ENCODE peak calls at places on chromosomes 6 and 20, in ten cellular contexts. C, B, J, M, E, O, A, L, P and G are unnamed samples. For H3K4me1 and H3K36me3, the result is how much of the 10 kb centered on the place peaks cover.

GRCh38 chr6:17281497-17282481 is 628 bp downstream of the RBM24 start:
- DNase-seq in C (peak), B (no peak), J (no peak), M (no peak), E (peak), O (peak), A (no peak), L (peak), P (peak), G (no peak)

GRCh38 chr6:170174124-170174770 is 116.6 kb downstream of the DLL1 start:
- DNase-seq in C (peak), B (no peak), J (no peak), M (no peak), E (peak), O (peak), A (no peak), L (peak), P (no peak), G (no peak)

GRCh38 chr6:92275150-92275549 is 1144.2 kb downstream of the EPHA7 start:
- DNase-seq in C (no peak), B (no peak), J (no peak), M (no peak), E (no peak), O (no peak), A (no peak), L (no peak), P (no peak), G (no peak)

GRCh38 chr20:50381771-50382593 is 128.2 kb upstream of the PTPN1 start:
- DNase-seq in C (no peak), B (no peak), J (no peak), M (no peak), E (no peak), O (no peak), A (no peak), L (no peak), P (no peak), G (no peak)

GRCh38 chr6:12261502-12261901 is 28.7 kb upstream of the EDN1 start:
- DNase-seq in C (no peak), B (no peak), J (no peak), M (no peak), E (no peak), O (no peak), A (no peak), L (no peak), P (no peak), G (no peak)

GRCh38 chr20:11153819-11154218 is 480.0 kb upstream of the JAG1 start:
- DNase-seq in C (no peak), B (no peak), J (no peak), M (no peak), E (no peak), O (no peak), A (no peak), L (no peak), P (no peak), G (no peak)

GRCh38 chr6:19270616-19271015 is 566.6 kb upstream of the ID4 start:
- DNase-seq in C (peak), B (no peak), J (no peak), M (no peak), E (no peak), O (no peak), A (no peak), L (peak), P (no peak), G (no peak)

GRCh38 chr6:86706449-86706848 is 230.9 kb upstream of the HTR1E start:
- DNase-seq in C (no peak), B (no peak), J (no peak), M (no peak), E (no peak), O (no peak), A (no peak), L (no peak), P (no peak), G (peak)

GRCh38 chr6:1461207-1461606 is 71.8 kb downstream of the FOXF2 start:
- DNase-seq in C (no peak), B (no peak), J (no peak), M (no peak), E (no peak), O (no peak), A (no peak), L (no peak), P (peak), G (no peak)

GRCh38 chr6:1609662-1610496 is at the start of gene FOXC1:
- DNase-seq in C (peak), B (peak), J (no peak), M (peak), E (peak), O (peak), A (peak), L (peak), P (peak), G (peak)

GRCh38 chr20:57374343-57374930 is 16.8 kb upstream of the RBM38 start:
- DNase-seq in C (no peak), B (no peak), J (no peak), M (no peak), E (no peak), O (no peak), A (no peak), L (peak), P (no peak), G (no peak)

GRCh38 chr20:62688855-62689460 is 19.7 kb upstream of the NTSR1 start:
- DNase-seq in C (no peak), B (no peak), J (no peak), M (no peak), E (no peak), O (no peak), A (no peak), L (no peak), P (peak), G (peak)

GRCh38 chr6:82570083-82570482 is 206.5 kb downstream of the TPBG start:
- DNase-seq in C (no peak), B (no peak), J (no peak), M (no peak), E (no peak), O (no peak), A (no peak), L (no peak), P (no peak), G (peak)

GRCh38 chr20:22217712-22218352 is 366.5 kb downstream of the FOXA2 start:
- DNase-seq in C (no peak), B (no peak), J (no peak), M (no peak), E (no peak), O (no peak), A (no peak), L (no peak), P (no peak), G (no peak)

GRCh38 chr20:5377484-5377883 is 60.7 kb upstream of the PROKR2 start:
- DNase-seq in C (no peak), B (no peak), J (no peak), M (no peak), E (no peak), O (no peak), A (no peak), L (no peak), P (no peak), G (no peak)

GRCh38 chr6:6875818-6876470 is 231.8 kb upstream of the RREB1 start:
- DNase-seq in C (no peak), B (peak), J (no peak), M (no peak), E (no peak), O (no peak), A (no peak), L (no peak), P (peak), G (peak)

GRCh38 chr6:130681028-130681427 is 146.2 kb upstream of the SMLR1 start:
- DNase-seq in C (no peak), B (no peak), J (no peak), M (no peak), E (no peak), O (no peak), A (no peak), L (no peak), P (peak), G (no peak)

GRCh38 chr20:5145365-5146301 is 18.8 kb downstream of the CDS2 start:
- DNase-seq in C (no peak), B (no peak), J (no peak), M (no peak), E (no peak), O (no peak), A (no peak), L (no peak), P (no peak), G (no peak)

GRCh38 chr20:63025534-63026331 is 19.0 kb upstream of the BHLHE23 start:
- DNase-seq in C (peak), B (no peak), J (no peak), M (no peak), E (no peak), O (no peak), A (no peak), L (no peak), P (peak), G (peak)

GRCh38 chr6:157813191-157813590 is 9.9 kb upstream of the SNX9 start:
- DNase-seq in C (no peak), B (no peak), J (no peak), M (no peak), E (peak), O (no peak), A (no peak), L (peak), P (peak), G (no peak)

GRCh38 chr6:46626976-46627375 is 25.6 kb downstream of the CYP39A1 start:
- DNase-seq in C (no peak), B (no peak), J (no peak), M (no peak), E (no peak), O (no peak), A (no peak), L (no peak), P (no peak), G (no peak)

GRCh38 chr6:170371588-170371987 is 65.0 kb downstream of the FAM120B start:
- DNase-seq in C (no peak), B (no peak), J (no peak), M (no peak), E (no peak), O (no peak), A (no peak), L (no peak), P (no peak), G (no peak)

GRCh38 chr6:36834576-36835293 is 4.5 kb downstream of the CPNE5 start:
- DNase-seq in C (no peak), B (no peak), J (no peak), M (no peak), E (no peak), O (no peak), A (no peak), L (no peak), P (no peak), G (no peak)

GRCh38 chr6:100704941-100705340 is 176.2 kb downstream of the ASCC3 start:
- DNase-seq in C (no peak), B (no peak), J (no peak), M (no peak), E (no peak), O (no peak), A (no peak), L (no peak), P (no peak), G (no peak)

GRCh38 chr6:48447251-48447650 is 336.3 kb upstream of the PTCHD4 start:
- DNase-seq in C (no peak), B (no peak), J (no peak), M (no peak), E (no peak), O (no peak), A (no peak), L (no peak), P (no peak), G (no peak)

GRCh38 chr6:165872311-165872710 is 209.3 kb upstream of the PDE10A start:
- DNase-seq in C (no peak), B (no peak), J (no peak), M (peak), E (no peak), O (no peak), A (no peak), L (no peak), P (no peak), G (no peak)

GRCh38 chr6:34100788-34101187 is 45.1 kb downstream of the GRM4 start:
- DNase-seq in C (no peak), B (no peak), J (no peak), M (no peak), E (no peak), O (no peak), A (no peak), L (no peak), P (no peak), G (no peak)

GRCh38 chr6:161168281-161168891 is 105.5 kb downstream of the AGPAT4 start:
- DNase-seq in C (no peak), B (peak), J (no peak), M (peak), E (no peak), O (peak), A (no peak), L (no peak), P (peak), G (peak)

GRCh38 chr20:45012682-45013302 is 46.5 kb downstream of the STK4 start:
- DNase-seq in C (no peak), B (no peak), J (no peak), M (no peak), E (no peak), O (no peak), A (no peak), L (no peak), P (peak), G (no peak)

GRCh38 chr20:31675828-31676533 is 38.3 kb downstream of the COX4I2 start:
- DNase-seq in C (no peak), B (no peak), J (peak), M (no peak), E (peak), O (no peak), A (peak), L (no peak), P (peak), G (peak)

GRCh38 chr20:6654490-6655247 is 112.8 kb upstream of the BMP2 start:
- DNase-seq in C (no peak), B (no peak), J (no peak), M (no peak), E (no peak), O (no peak), A (no peak), L (no peak), P (peak), G (no peak)

GRCh38 chr20:3995067-3995748 is 20.1 kb downstream of the RNF24 start:
- DNase-seq in C (no peak), B (no peak), J (no peak), M (no peak), E (no peak), O (no peak), A (no peak), L (no peak), P (peak), G (peak)

GRCh38 chr6:35948725-35949124 is 27.8 kb upstream of the SRPK1 start:
- DNase-seq in C (no peak), B (peak), J (no peak), M (no peak), E (no peak), O (no peak), A (no peak), L (no peak), P (peak), G (peak)

GRCh38 chr6:150169609-150170008 is 26.8 kb downstream of the PPP1R14C start:
- DNase-seq in C (no peak), B (peak), J (no peak), M (no peak), E (no peak), O (no peak), A (no peak), L (no peak), P (peak), G (peak)

GRCh38 chr6:143806282-143807102 is 36.6 kb upstream of the LTV1 start:
- DNase-seq in C (no peak), B (no peak), J (no peak), M (peak), E (no peak), O (no peak), A (peak), L (no peak), P (peak), G (no peak)

GRCh38 chr20:37341632-37342031 is 4.3 kb upstream of the SRC start:
- DNase-seq in C (no peak), B (no peak), J (no peak), M (no peak), E (no peak), O (no peak), A (no peak), L (no peak), P (no peak), G (no peak)

GRCh38 chr6:56637640-56638039 is 5.0 kb downstream of the DST start:
- DNase-seq in C (no peak), B (peak), J (no peak), M (no peak), E (no peak), O (no peak), A (no peak), L (no peak), P (peak), G (peak)

GRCh38 chr6:14270925-14271791 is 153.6 kb downstream of the CD83 start:
- DNase-seq in C (no peak), B (peak), J (peak), M (no peak), E (no peak), O (no peak), A (no peak), L (no peak), P (peak), G (no peak)

GRCh38 chr6:14274552-14275492 is 157.2 kb downstream of the CD83 start:
- DNase-seq in C (no peak), B (no peak), J (no peak), M (no peak), E (no peak), O (no peak), A (no peak), L (no peak), P (no peak), G (no peak)

GRCh38 chr6:14274016-14274415 is 156.4 kb downstream of the CD83 start:
- DNase-seq in C (no peak), B (no peak), J (no peak), M (no peak), E (no peak), O (no peak), A (no peak), L (no peak), P (no peak), G (no peak)

GRCh38 chr6:14272111-14273085 is 154.8 kb downstream of the CD83 start:
- DNase-seq in C (no peak), B (no peak), J (no peak), M (no peak), E (no peak), O (no peak), A (no peak), L (no peak), P (peak), G (no peak)

DNA sequence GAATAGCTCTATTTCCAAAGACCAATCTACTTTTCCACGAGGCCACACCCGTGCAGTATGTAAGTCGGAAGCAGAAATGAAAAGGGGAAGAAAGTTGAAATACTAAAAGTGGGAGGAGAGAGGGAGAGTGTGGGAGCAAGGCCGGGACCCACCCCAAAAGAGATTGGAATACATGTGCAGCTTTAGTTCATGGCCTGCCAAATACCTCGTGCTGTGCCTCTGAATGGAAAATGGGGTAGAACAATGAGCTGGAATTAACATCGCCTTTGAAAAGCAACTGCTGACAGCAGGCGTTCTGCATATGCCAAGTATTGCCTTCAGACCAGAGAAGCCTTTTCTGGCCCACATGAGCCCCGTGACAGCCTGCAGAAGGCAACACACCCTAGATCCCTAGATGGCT is 155.6 kb downstream of the CD83 start:
- DNase-seq in C (no peak), B (no peak), J (no peak), M (no peak), E (no peak), O (no peak), A (no peak), L (no peak), P (no peak), G (no peak)
- H3K4me1 ChIP-seq in C (under half), B (half or more), J (half or more), M (under half), E (under half), O (half or more), A (under half), L (under half), P (under half), G (under half)

DNA sequence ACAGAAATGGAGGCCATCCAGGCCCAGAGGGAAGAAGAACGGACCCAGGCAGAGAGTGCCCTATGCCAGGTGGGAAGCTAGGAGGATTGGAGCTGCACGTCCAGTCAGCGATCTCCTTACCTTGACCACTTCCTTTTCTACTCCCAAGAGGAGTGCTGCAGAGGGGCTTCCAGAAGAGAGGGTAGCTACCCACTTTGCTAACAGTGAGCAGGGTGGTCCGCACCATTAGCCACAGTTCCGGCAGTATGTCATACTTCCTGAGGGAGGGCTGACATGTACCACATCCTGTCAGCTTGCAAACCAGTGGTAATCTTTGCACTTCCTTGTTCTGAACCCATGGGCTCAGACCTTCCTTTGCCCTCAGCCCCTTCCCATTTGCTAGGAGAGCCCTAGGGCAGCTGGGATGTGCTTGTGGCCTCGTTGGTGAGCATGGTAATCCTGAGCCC is 35.4 kb downstream of the CEP250 start:
- DNase-seq in C (no peak), B (no peak), J (peak), M (no peak), E (no peak), O (no peak), A (peak), L (no peak), P (no peak), G (no peak)
- H3K36me3 ChIP-seq in C (under half), B (under half), J (under half), M (under half), E (under half), O (half or more), A (under half), L (under half), P (under half), G (half or more)

GRCh38 chr20:41145821-41146620 is 8.7 kb downstream of the PLCG1 start:
- DNase-seq in C (no peak), B (no peak), J (no peak), M (no peak), E (no peak), O (no peak), A (peak), L (peak), P (peak), G (no peak)

GRCh38 chr20:41151134-41151869 is 14.0 kb downstream of the PLCG1 start:
- DNase-seq in C (no peak), B (no peak), J (no peak), M (no peak), E (no peak), O (no peak), A (no peak), L (no peak), P (no peak), G (no peak)

GRCh38 chr20:41150664-41151063 is 13.3 kb downstream of the PLCG1 start:
- DNase-seq in C (no peak), B (no peak), J (no peak), M (no peak), E (no peak), O (no peak), A (no peak), L (no peak), P (peak), G (no peak)

GRCh38 chr20:41149679-41150131 is 12.4 kb downstream of the PLCG1 start:
- DNase-seq in C (no peak), B (peak), J (no peak), M (no peak), E (no peak), O (no peak), A (no peak), L (no peak), P (peak), G (peak)

GRCh38 chr20:41148956-41149355 is 11.6 kb downstream of the PLCG1 start:
- DNase-seq in C (no peak), B (no peak), J (no peak), M (no peak), E (no peak), O (no peak), A (no peak), L (no peak), P (no peak), G (no peak)
- H3K27ac ChIP-seq in C (no peak), B (no peak), J (no peak), M (peak), E (no peak), O (no peak), A (peak), L (no peak), P (no peak), G (no peak)

GRCh38 chr6:154754152-154754551 is 20.9 kb downstream of the SCAF8 start:
- DNase-seq in C (no peak), B (no peak), J (no peak), M (no peak), E (no peak), O (no peak), A (no peak), L (no peak), P (peak), G (no peak)

GRCh38 chr6:154763650-154764049 is 30.4 kb downstream of the SCAF8 start:
- DNase-seq in C (no peak), B (no peak), J (no peak), M (no peak), E (no peak), O (no peak), A (no peak), L (no peak), P (peak), G (no peak)

GRCh38 chr6:154757352-154758095 is 24.3 kb downstream of the SCAF8 start:
- DNase-seq in C (no peak), B (no peak), J (no peak), M (no peak), E (no peak), O (no peak), A (no peak), L (no peak), P (no peak), G (no peak)

DNA sequence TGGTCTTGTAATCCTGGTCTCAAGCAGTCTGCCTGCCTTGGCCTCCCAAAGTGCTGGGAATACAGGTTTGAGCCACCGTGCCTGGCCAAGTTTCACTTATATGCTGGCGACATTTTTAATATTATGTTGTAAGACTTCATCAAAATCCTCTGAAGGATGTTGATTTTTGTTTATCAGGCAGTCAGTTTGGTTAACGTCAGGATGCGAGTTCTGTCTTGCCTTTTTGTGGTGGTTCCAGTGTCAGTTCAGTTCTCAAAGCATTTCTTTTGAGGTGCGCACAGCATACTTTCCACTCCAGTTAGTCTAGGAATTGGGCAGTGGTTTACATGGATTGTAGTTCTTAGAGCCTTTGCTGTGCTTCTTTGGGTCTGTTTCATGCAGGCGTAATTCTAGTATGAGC is 24.9 kb downstream of the SCAF8 start:
- DNase-seq in C (no peak), B (no peak), J (no peak), M (no peak), E (no peak), O (no peak), A (no peak), L (no peak), P (no peak), G (no peak)
- H3K4me1 ChIP-seq in C (under half), B (under half), J (under half), M (under half), E (under half), O (half or more), A (under half), L (under half), P (under half), G (under half)

GRCh38 chr6:30171677-30172471 is 8.5 kb downstream of the TRIM15 start:
- DNase-seq in C (no peak), B (no peak), J (no peak), M (no peak), E (no peak), O (no peak), A (no peak), L (no peak), P (peak), G (no peak)
- H3K36me3 ChIP-seq in C (under half), B (under half), J (under half), M (under half), E (under half), O (under half), A (under half), L (under half), P (under half), G (under half)